ENCODE peak calls at places on chromosomes 6 and 20, in four cellular contexts. K is HepG2, H is GM12878, O is K562. T is an unnamed sample.
A peak's percentile ranks its signal among the peaks of the same experiment; 100 is the strongest.

GRCh38 chr6:85347787-85348186 is 102.1 kb upstream of the NT5E start:
- DNase-seq in K (no peak), H (no peak), O (no peak), T (no peak)

GRCh38 chr6:87407531-87407895 is 259 bp upstream of the CFAP206 start:
- DNase-seq in K (no peak), H (no peak), O (no peak), T (no peak)

GRCh38 chr6:4008324-4009047 is 70.5 kb downstream of the FAM217A start:
- DNase-seq in K (peak; percentile 86), H (no peak), O (no peak), T (no peak)

GRCh38 chr6:161459008-161459407 is 185.1 kb upstream of the AGPAT4 start:
- DNase-seq in K (no peak), H (no peak), O (no peak), T (no peak)

GRCh38 chr6:31752739-31753319 is 9.6 kb upstream of the SAPCD1 start:
- DNase-seq in K (no peak), H (no peak), O (no peak), T (no peak)

GRCh38 chr6:154213782-154214181 is 142.8 kb downstream of the IPCEF1 start:
- DNase-seq in K (no peak), H (no peak), O (no peak), T (no peak)

GRCh38 chr6:168029459-168030217 is 32.2 kb downstream of the KIF25 start:
- DNase-seq in K (no peak), H (no peak), O (no peak), T (no peak)

GRCh38 chr20:37294262-37294981 is 5.0 kb downstream of the MANBAL start:
- DNase-seq in K (no peak), H (no peak), O (no peak), T (no peak)

GRCh38 chr20:49913399-49914047 is 1.8 kb downstream of the SPATA2 start:
- DNase-seq in K (no peak), H (no peak), O (no peak), T (no peak)

GRCh38 chr6:137764464-137764863 is 102.6 kb upstream of the TNFAIP3 start:
- DNase-seq in K (no peak), H (no peak), O (no peak), T (no peak)

GRCh38 chr6:38503940-38504682 is 135.6 kb downstream of the BTBD9 start:
- DNase-seq in K (no peak), H (no peak), O (no peak), T (no peak)

GRCh38 chr6:134979142-134979541 is 29.2 kb upstream of the ALDH8A1 start:
- DNase-seq in K (no peak), H (peak; percentile 47), O (no peak), T (no peak)

GRCh38 chr6:147974376-147974775 is 368.3 kb upstream of the SASH1 start:
- DNase-seq in K (peak; percentile 18), H (no peak), O (no peak), T (no peak)

GRCh38 chr20:32727663-32728062 is 15.6 kb downstream of the COMMD7 start:
- DNase-seq in K (no peak), H (no peak), O (no peak), T (no peak)

GRCh38 chr20:62989201-62989601 is 17.6 kb downstream of the BHLHE23 start:
- DNase-seq in K (no peak), H (no peak), O (no peak), T (no peak)

GRCh38 chr20:43844778-43845614 is 69.7 kb upstream of the TOX2 start:
- DNase-seq in K (no peak), H (no peak), O (no peak), T (no peak)

GRCh38 chr20:7094438-7094997 is 327.0 kb downstream of the BMP2 start:
- DNase-seq in K (peak; percentile 43), H (no peak), O (peak; percentile 29), T (peak; percentile 64)

GRCh38 chr6:166512567-166512966 is 73.9 kb downstream of the RAMACL start:
- DNase-seq in K (no peak), H (no peak), O (no peak), T (no peak)

GRCh38 chr6:56450882-56451739 is 191.6 kb downstream of the DST start:
- DNase-seq in K (peak; percentile 55), H (no peak), O (no peak), T (no peak)

GRCh38 chr6:17600527-17601388 is 656 bp downstream of the FAM8A1 start:
- DNase-seq in K (peak; percentile 24), H (no peak), O (peak; percentile 69), T (peak; percentile 63)

GRCh38 chr6:13272131-13273046 is 55.9 kb downstream of the TBC1D7 start:
- DNase-seq in K (no peak), H (peak; percentile 67), O (peak; percentile 54), T (no peak)

GRCh38 chr6:118299023-118299422 is 249.1 kb upstream of the PLN start:
- DNase-seq in K (no peak), H (no peak), O (no peak), T (no peak)

GRCh38 chr6:162706236-162706635 is 21.3 kb downstream of the PRKN start:
- DNase-seq in K (no peak), H (no peak), O (no peak), T (no peak)

GRCh38 chr20:37880726-37881591 is 22.0 kb upstream of the VSTM2L start:
- DNase-seq in K (peak; percentile 70), H (no peak), O (peak; percentile 63), T (no peak)

GRCh38 chr20:7650481-7650880 is 289.8 kb downstream of the HAO1 start:
- DNase-seq in K (no peak), H (no peak), O (no peak), T (no peak)

GRCh38 chr6:28134015-28134414 is 7.7 kb upstream of the ZKSCAN8 start:
- DNase-seq in K (peak; percentile 59), H (no peak), O (no peak), T (no peak)

GRCh38 chr20:15923030-15923776 is 650.0 kb downstream of the KIF16B start:
- DNase-seq in K (no peak), H (peak; percentile 54), O (no peak), T (no peak)

GRCh38 chr6:32153252-32153834 is 598 bp upstream of the PPT2 start:
- DNase-seq in K (peak; percentile 48), H (no peak), O (peak; percentile 80), T (peak; percentile 58)

GRCh38 chr6:39553811-39554802 is 171.1 kb downstream of the KIF6 start:
- DNase-seq in K (no peak), H (no peak), O (no peak), T (no peak)

GRCh38 chr6:161272600-161273355 is 1.1 kb downstream of the AGPAT4 start:
- DNase-seq in K (no peak), H (no peak), O (no peak), T (no peak)

GRCh38 chr6:14286144-14286543 is 168.6 kb downstream of the CD83 start:
- DNase-seq in K (no peak), H (no peak), O (no peak), T (no peak)

GRCh38 chr20:57762531-57763234 is 52.9 kb upstream of the PMEPA1 start:
- DNase-seq in K (no peak), H (no peak), O (no peak), T (no peak)

GRCh38 chr6:56656466-56656865 is 13.8 kb upstream of the DST start:
- DNase-seq in K (no peak), H (no peak), O (no peak), T (no peak)

GRCh38 chr6:168403370-168404005 is 37.5 kb upstream of the SMOC2 start:
- DNase-seq in K (no peak), H (no peak), O (no peak), T (no peak)

GRCh38 chr6:158154816-158155215 is 13.2 kb downstream of the SERAC1 start:
- DNase-seq in K (no peak), H (no peak), O (no peak), T (no peak)

GRCh38 chr6:149450679-149451360 is 34.0 kb downstream of the ZC3H12D start:
- DNase-seq in K (no peak), H (no peak), O (no peak), T (peak; percentile 54)

GRCh38 chr6:157548635-157549467 is 167.9 kb downstream of the ZDHHC14 start:
- DNase-seq in K (no peak), H (no peak), O (no peak), T (no peak)

GRCh38 chr6:163777706-163778105 is 363.2 kb downstream of the QKI start:
- DNase-seq in K (no peak), H (no peak), O (peak; percentile 48), T (no peak)

GRCh38 chr6:163779727-163780284 is 365.3 kb downstream of the QKI start:
- DNase-seq in K (no peak), H (no peak), O (no peak), T (no peak)

GRCh38 chr6:163780993-163781392 is 366.5 kb downstream of the QKI start:
- DNase-seq in K (no peak), H (no peak), O (no peak), T (peak; percentile 25)

GRCh38 chr6:163787001-163787667 is 372.6 kb downstream of the QKI start:
- DNase-seq in K (no peak), H (no peak), O (no peak), T (no peak)

GRCh38 chr6:163782436-163783003 is 368.0 kb downstream of the QKI start:
- DNase-seq in K (no peak), H (peak; percentile 25), O (no peak), T (peak; percentile 16)
- TF ChIP-seq CREM in K (no peak), H (no peak), O (no peak), T (no peak)

GRCh38 chr6:142705054-142705453 is 239.9 kb downstream of the HIVEP2 start:
- DNase-seq in K (no peak), H (no peak), O (no peak), T (no peak)
- TF ChIP-seq CREM in K (no peak), H (no peak), O (no peak), T (no peak)

GRCh38 chr6:129209355-129209754 is 326.4 kb downstream of the LAMA2 start:
- DNase-seq in K (no peak), H (no peak), O (no peak), T (no peak)

GRCh38 chr6:129208415-129209034 is 325.6 kb downstream of the LAMA2 start:
- DNase-seq in K (no peak), H (no peak), O (no peak), T (no peak)

GRCh38 chr6:129210684-129211083 is 327.7 kb downstream of the LAMA2 start:
- DNase-seq in K (no peak), H (no peak), O (no peak), T (no peak)

GRCh38 chr6:129212081-129212480 is 329.1 kb downstream of the LAMA2 start:
- DNase-seq in K (no peak), H (no peak), O (no peak), T (no peak)

GRCh38 chr6:129211626-129212025 is 328.7 kb downstream of the LAMA2 start:
- DNase-seq in K (no peak), H (no peak), O (no peak), T (no peak)
- TF ChIP-seq CREM in K (no peak), H (no peak), O (no peak), T (no peak)

GRCh38 chr6:30259140-30260035 is 46.2 kb upstream of the TRIM26 start:
- DNase-seq in K (peak; percentile 83), H (peak; percentile 74), O (no peak), T (peak; percentile 72)
- TF ChIP-seq CREM in K (no peak), H (peak; percentile 83), O (peak; percentile 4), T (no peak)

T was measured in WTC11.